ENCODE peak calls at places on chromosomes 4 and X, in five cellular contexts. X, A, R, O and E are unnamed samples.

GRCh38 chrX:68939868-68940267 is 111.0 kb downstream of the EFNB1 start:
- DNase-seq in X (no peak), O (no peak), A (no peak), R (no peak), E (no peak)

GRCh38 chr4:33998204-33998603 is 2246.1 kb downstream of the ARAP2 start:
- DNase-seq in A (no peak), R (no peak), X (no peak), O (no peak), E (no peak)

GRCh38 chr4:182555997-182556418 is 312.8 kb downstream of the TENM3 start:
- DNase-seq in O (no peak), A (peak), R (peak), X (peak), E (no peak)

GRCh38 chr4:154738426-154738825 is 5.4 kb upstream of the LRAT start:
- DNase-seq in X (no peak), A (peak), R (no peak), O (no peak), E (no peak)

GRCh38 chrX:48466696-48467095 is 3.4 kb downstream of the SLC38A5 start:
- DNase-seq in O (no peak), A (no peak), X (no peak), R (no peak), E (no peak)

GRCh38 chr4:16125571-16126445 is 42.0 kb upstream of the PROM1 start:
- DNase-seq in A (no peak), R (no peak), O (no peak), X (no peak), E (no peak)

GRCh38 chrX:1165535-1166196 is 46.8 kb downstream of the CRLF2 start:
- DNase-seq in O (peak), A (peak), X (peak), R (no peak), E (no peak)

GRCh38 chr4:8855781-8856245 is 15.8 kb downstream of the HMX1 start:
- DNase-seq in X (no peak), O (no peak), R (no peak), A (no peak), E (no peak)

GRCh38 chr4:15003441-15003890 is 1.2 kb downstream of the CPEB2 start:
- DNase-seq in R (no peak), A (no peak), O (peak), X (peak), E (peak)

GRCh38 chr4:2303686-2304320 is 41.9 kb upstream of the MXD4 start:
- DNase-seq in A (no peak), O (peak), X (no peak), R (no peak), E (no peak)

GRCh38 chr4:143587703-143588102 is 74.2 kb downstream of the SMARCA5 start:
- DNase-seq in A (no peak), R (no peak), X (no peak), O (no peak), E (no peak)

GRCh38 chr4:12555011-12555410 is 929.1 kb downstream of the RAB28 start:
- DNase-seq in X (no peak), A (peak), O (no peak), R (no peak), E (no peak)

GRCh38 chrX:9805956-9806355 is 19.7 kb downstream of the SHROOM2 start:
- DNase-seq in O (no peak), R (no peak), X (no peak), A (no peak), E (no peak)

GRCh38 chr4:185796176-185796575 is 15.8 kb downstream of the SORBS2 start:
- DNase-seq in R (no peak), O (no peak), X (no peak), A (no peak), E (no peak)

GRCh38 chrX:78377186-78377585 is 49.8 kb upstream of the CYSLTR1 start:
- DNase-seq in X (no peak), R (no peak), A (no peak), O (no peak), E (no peak)

GRCh38 chrX:56793112-56793430 is 64.0 kb downstream of the NBDY start:
- DNase-seq in X (no peak), A (no peak), R (no peak), O (no peak), E (no peak)

GRCh38 chr4:6115746-6116586 is 84.4 kb downstream of the JAKMIP1 start:
- DNase-seq in R (no peak), O (peak), A (no peak), X (no peak), E (no peak)

GRCh38 chr4:125042031-125042430 is 272.7 kb upstream of the FAT4 start:
- DNase-seq in R (no peak), O (no peak), X (no peak), A (no peak), E (no peak)

GRCh38 chr4:34721835-34722234 is 1522.5 kb downstream of the ARAP2 start:
- DNase-seq in O (no peak), A (no peak), X (no peak), R (no peak), E (no peak)

GRCh38 chrX:149284616-149285015 is 220.5 kb downstream of the IDS start:
- DNase-seq in A (no peak), X (no peak), R (no peak), O (no peak), E (no peak)

GRCh38 chr4:156672492-156672891 is 299.1 kb downstream of the PDGFC start:
- DNase-seq in R (no peak), A (no peak), X (peak), O (no peak), E (no peak)

GRCh38 chr4:106032851-106033286 is 137.6 kb downstream of the NPNT start:
- DNase-seq in R (no peak), O (no peak), A (peak), X (peak), E (no peak)

GRCh38 chrX:38233891-38234807 is 13.5 kb upstream of the SRPX start:
- DNase-seq in X (peak), A (peak), O (no peak), R (peak), E (no peak)

GRCh38 chr4:185344743-185345538 is 50.8 kb downstream of the LRP2BP start:
- DNase-seq in X (no peak), O (no peak), A (no peak), R (no peak), E (no peak)

GRCh38 chr4:93444860-93445259 is 383.7 kb upstream of the ATOH1 start:
- DNase-seq in X (no peak), O (no peak), R (no peak), A (no peak), E (no peak)

GRCh38 chr4:38935391-38936073 is 67.9 kb downstream of the FAM114A1 start:
- DNase-seq in A (no peak), R (peak), X (peak), O (no peak), E (no peak)

GRCh38 chr4:54879576-54879975 is 221.8 kb downstream of the KIT start:
- DNase-seq in X (peak), O (no peak), R (no peak), A (peak), E (no peak)

GRCh38 chrX:3159995-3160715 is 118.9 kb downstream of the ARSF start:
- DNase-seq in R (no peak), O (no peak), A (no peak), X (no peak), E (no peak)

GRCh38 chrX:54798137-54798536 is at the start of gene ITIH6:
- DNase-seq in O (no peak), X (no peak), R (no peak), A (no peak), E (no peak)

GRCh38 chr4:895596-895995 is 36.5 kb downstream of the GAK start:
- DNase-seq in O (no peak), X (no peak), R (no peak), A (no peak), E (no peak)

GRCh38 chr4:83189631-83190136 is 75.2 kb upstream of the PLAC8 start:
- DNase-seq in X (no peak), O (no peak), A (no peak), R (no peak), E (no peak)

GRCh38 chrX:134764202-134764785 is 106.0 kb upstream of the PLAC1 start:
- DNase-seq in R (no peak), X (peak), A (peak), O (no peak), E (no peak)

GRCh38 chrX:31329298-31329697 is 257.5 kb upstream of the FTHL17 start:
- DNase-seq in A (no peak), R (no peak), O (no peak), X (no peak), E (no peak)

GRCh38 chr4:28842271-28842670 is 1877.9 kb upstream of the PCDH7 start:
- DNase-seq in A (no peak), R (no peak), X (no peak), O (no peak), E (no peak)